ENCODE peak calls at places on chromosomes 12 and 14, in four cellular contexts. D is fibroblast of the aortic adventitia, Z is AG04450, W is stomach. F is an unnamed sample.

GRCh38 chr12:69655616-69656336 is 43.3 kb downstream of the BEST3 start:
- DNase-seq in D (peak), Z (peak), W (no peak), F (peak)

GRCh38 chr12:47754881-47755280 is 3.8 kb downstream of the RAPGEF3 start:
- DNase-seq in D (no peak), Z (no peak), W (peak), F (no peak)

GRCh38 chr12:113002155-113002554 is 23.8 kb downstream of the OAS2 start:
- DNase-seq in D (no peak), Z (no peak), W (no peak), F (no peak)

GRCh38 chr12:23083267-23083666 is 458.3 kb downstream of the ETNK1 start:
- DNase-seq in D (peak), Z (peak), W (no peak), F (peak)

GRCh38 chr12:115966376-115966775 is 311.1 kb downstream of the MED13L start:
- DNase-seq in D (no peak), Z (no peak), W (no peak), F (no peak)

GRCh38 chr12:105032703-105033357 is 46.7 kb downstream of the NOPCHAP1 start:
- DNase-seq in D (peak), Z (no peak), W (no peak), F (peak)

GRCh38 chr14:67570453-67570852 is 29.6 kb downstream of the PIGH start:
- DNase-seq in D (no peak), Z (no peak), W (no peak), F (no peak)

GRCh38 chr14:61695695-61696527 is 598 bp downstream of the HIF1A start:
- DNase-seq in D (peak), Z (no peak), W (peak), F (peak)

GRCh38 chr12:113292091-113292490 is 42.8 kb downstream of the SLC8B1 start:
- DNase-seq in D (peak), Z (peak), W (no peak), F (peak)

GRCh38 chr12:22856120-22856699 is 231.2 kb downstream of the ETNK1 start:
- DNase-seq in D (peak), Z (peak), W (no peak), F (peak)

GRCh38 chr14:99666533-99666932 is 17.6 kb upstream of the CYP46A1 start:
- DNase-seq in D (no peak), Z (no peak), W (no peak), F (no peak)

GRCh38 chr12:106248849-106249371 is 1.1 kb upstream of the CKAP4 start:
- DNase-seq in D (peak), Z (no peak), W (no peak), F (peak)

GRCh38 chr14:105268736-105269354 is 20.5 kb downstream of the BTBD6 start:
- DNase-seq in D (no peak), Z (no peak), W (no peak), F (no peak)
- H3K4me3 ChIP-seq in D (no peak), Z (no peak), W (no peak), F (no peak)

GRCh38 chr14:21309956-21310355 is 30.1 kb downstream of the RPGRIP1 start:
- DNase-seq in D (no peak), Z (no peak), W (no peak), F (no peak)

GRCh38 chr14:21308479-21309237 is 28.8 kb downstream of the RPGRIP1 start:
- DNase-seq in D (peak), Z (no peak), W (peak), F (peak)

GRCh38 chr14:21309238-21309636 is 29.4 kb downstream of the RPGRIP1 start:
- DNase-seq in D (no peak), Z (no peak), W (no peak), F (no peak)

GRCh38 chr14:21308132-21308478 is 28.2 kb downstream of the RPGRIP1 start:
- DNase-seq in D (no peak), Z (no peak), W (no peak), F (no peak)

GRCh38 chr14:21307641-21308040 is 27.8 kb downstream of the RPGRIP1 start:
- DNase-seq in D (no peak), Z (no peak), W (no peak), F (no peak)
- H3K4me3 ChIP-seq in D (no peak), Z (no peak), W (no peak), F (no peak)

GRCh38 chr14:91230363-91231035 is 14.0 kb downstream of the GPR68 start:
- DNase-seq in D (peak), Z (no peak), W (no peak), F (no peak)
- H3K4me3 ChIP-seq in D (no peak), Z (no peak), W (no peak), F (no peak)

DNA sequence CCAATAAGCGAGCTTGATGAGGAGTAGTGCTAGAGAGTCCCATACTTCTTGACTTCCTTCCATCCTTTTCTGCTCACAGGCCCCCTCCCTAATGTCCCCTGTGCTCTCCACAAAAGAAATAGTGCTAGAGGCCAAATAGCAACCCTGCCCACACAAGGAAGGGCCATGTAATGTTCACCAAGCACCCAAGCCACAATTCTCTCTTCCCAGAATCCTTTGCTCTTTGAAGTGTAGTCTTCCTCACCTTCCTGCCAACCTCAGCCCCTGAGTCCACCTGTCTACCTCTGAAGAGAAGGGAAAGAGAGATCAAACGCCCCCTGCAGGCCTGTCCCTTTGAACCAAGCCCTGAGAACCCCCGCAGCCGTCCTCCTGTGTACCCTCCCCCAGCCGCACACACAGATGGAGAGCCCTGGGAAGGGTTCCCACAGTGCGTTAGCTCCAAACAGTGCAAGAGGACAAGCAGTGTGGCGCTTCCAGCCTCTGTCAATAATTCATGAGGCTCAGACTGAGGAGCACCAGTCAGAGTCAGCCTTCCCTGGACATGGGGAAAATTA is 1.9 kb upstream of the DHRS4 start:
- DNase-seq in D (no peak), Z (no peak), W (no peak), F (no peak)
- H3K4me3 ChIP-seq in D (no peak), Z (no peak), W (no peak), F (no peak)

GRCh38 chr14:102219316-102219715 is 79.6 kb downstream of the WDR20 start:
- DNase-seq in D (no peak), Z (no peak), W (no peak), F (no peak)
- H3K4me3 ChIP-seq in D (no peak), Z (no peak), W (no peak), F (no peak)

DNA sequence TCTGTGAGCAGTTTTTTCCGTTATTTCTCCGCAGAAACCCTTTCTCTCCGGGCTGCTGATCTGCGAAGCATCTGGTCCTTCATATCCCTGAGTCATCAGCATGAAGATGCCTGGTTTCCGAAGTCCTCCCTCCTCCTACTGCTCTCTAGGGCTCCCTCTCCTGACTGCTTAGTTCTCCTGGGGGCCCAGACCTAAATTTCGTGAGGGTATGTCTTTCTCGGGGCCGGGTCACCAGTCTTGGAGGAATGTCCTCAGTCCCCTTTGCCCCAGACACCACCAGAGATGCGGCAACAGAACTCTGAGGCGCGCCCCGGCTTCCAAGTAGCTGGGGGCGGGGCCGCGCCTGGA is 622 bp upstream of the BICDL1 start:
- DNase-seq in D (peak), Z (peak), W (no peak), F (peak)
- H3K4me3 ChIP-seq in D (peak), Z (peak), W (peak), F (peak)

GRCh38 chr12:6827437-6827894 is 741 bp upstream of the P3H3 start:
- DNase-seq in D (peak), Z (peak), W (peak), F (peak)
- H3K4me3 ChIP-seq in D (peak), Z (peak), W (no peak), F (peak)

GRCh38 chr12:46367351-46368029 is 5.1 kb downstream of the SLC38A2 start:
- DNase-seq in D (peak), Z (no peak), W (no peak), F (peak)
- H3K4me3 ChIP-seq in D (peak), Z (peak), W (peak), F (peak)

GRCh38 chr12:57609781-57610552 is 1.3 kb upstream of the ARHGEF25 start:
- DNase-seq in D (no peak), Z (no peak), W (no peak), F (no peak)
- H3K4me3 ChIP-seq in D (no peak), Z (no peak), W (peak), F (no peak)

GRCh38 chr12:28065889-28066630 is 93.5 kb upstream of the PTHLH start:
- DNase-seq in D (peak), Z (no peak), W (no peak), F (peak)
- H3K4me3 ChIP-seq in D (no peak), Z (no peak), W (no peak), F (no peak)